ENCODE peak calls at places on chromosome 2, in ten cellular contexts. G is GM04503; U is NCI-H1105 treated with DMSO at 0.1 percent for 48 hours; K is M059J; D is RPMI8226; Y is AG20443; A is mucosa of descending colon; R is activated CD4-positive, alpha-beta T cell treated with anti-CD3 and anti-CD28 coated beads, Interleukin-2, amount 50 U/mL, for 4 hours; J is choroid plexus epithelial cell; W is neural progenitor cell. H is an unnamed sample.
A peak's percentile ranks its signal among the peaks of the same experiment; 100 is the strongest.

GRCh38 chr2:166127217-166128155 is at the start of gene SCN1A:
- DNase-seq in D (peak; percentile 36), G (no peak), U (peak; percentile 73), Y (peak; percentile 29), K (peak; percentile 17), R (no peak), J (peak; percentile 73), A (no peak), W (peak; percentile 59), H (peak; percentile 61)

GRCh38 chr2:17658251-17658843 is 95.3 kb downstream of the SMC6 start:
- DNase-seq in J (peak; percentile 51), K (peak; percentile 46), A (no peak), R (no peak), G (peak; percentile 71), Y (peak; percentile 45), W (no peak), U (no peak), D (no peak), H (no peak)

GRCh38 chr2:227717687-227718567 is at the start of gene SLC19A3:
- DNase-seq in K (peak; percentile 66), G (peak; percentile 10), U (peak; percentile 44), J (peak; percentile 81), Y (peak; percentile 85), D (no peak), R (no peak), A (peak; percentile 93), W (peak; percentile 94), H (no peak)

GRCh38 chr2:647003-647560 is 30.1 kb downstream of the TMEM18 start:
- DNase-seq in D (peak; percentile 20), G (no peak), K (no peak), W (no peak), R (no peak), A (peak; percentile 33), J (no peak), U (no peak), Y (no peak), H (no peak)

GRCh38 chr2:218249686-218250085 is 11.1 kb upstream of the GPBAR1 start:
- DNase-seq in J (no peak), U (no peak), R (no peak), K (no peak), D (no peak), G (no peak), Y (no peak), W (no peak), A (no peak), H (no peak)

GRCh38 chr2:38653715-38654494 is 12.0 kb upstream of the GALM start:
- DNase-seq in R (peak; percentile 66), D (no peak), W (no peak), U (no peak), J (no peak), Y (no peak), A (no peak), K (peak; percentile 59), G (no peak), H (no peak)

GRCh38 chr2:236631361-236632291 is 62.0 kb downstream of the ACKR3 start:
- DNase-seq in D (no peak), W (no peak), A (no peak), Y (no peak), R (no peak), G (no peak), U (no peak), J (peak; percentile 5), K (no peak), H (no peak)

GRCh38 chr2:101956465-101957030 is 35.2 kb upstream of the IL1R2 start:
- DNase-seq in J (peak; percentile 72), A (no peak), G (no peak), K (no peak), R (no peak), D (no peak), U (no peak), Y (peak; percentile 41), W (no peak), H (no peak)

GRCh38 chr2:73202156-73203054 is at the start of gene NOTO:
- DNase-seq in Y (peak; percentile 43), W (peak; percentile 63), A (no peak), U (peak; percentile 55), G (no peak), K (peak; percentile 44), D (no peak), R (no peak), J (no peak), H (no peak)

GRCh38 chr2:136253288-136254004 is 135.5 kb upstream of the CXCR4 start:
- DNase-seq in J (no peak), W (no peak), K (no peak), D (no peak), G (no peak), R (no peak), Y (no peak), A (no peak), U (no peak), H (peak; percentile 71)